ENCODE peak calls at places on chromosome 6, in six cellular contexts. P, R, D, M, L and A are unnamed samples.

GRCh38 chr6:6392214-6393068 is 72.0 kb upstream of the F13A1 start:
- DNase-seq in P (no peak), R (no peak), D (no peak), M (peak; percentile 88), L (no peak), A (no peak)

GRCh38 chr6:27591660-27592059 is 118.8 kb upstream of the ZNF184 start:
- DNase-seq in P (peak; percentile 79), R (no peak), D (peak; percentile 68), M (no peak), L (peak; percentile 60), A (no peak)

GRCh38 chr6:43923376-43924221 is 153.6 kb downstream of the VEGFA start:
- DNase-seq in P (no peak), R (no peak), D (no peak), M (no peak), L (peak; percentile 73), A (no peak)

GRCh38 chr6:122491915-122492537 is 20.4 kb upstream of the SERINC1 start:
- DNase-seq in P (peak; percentile 83), R (peak; percentile 70), D (peak; percentile 13), M (peak; percentile 63), L (peak; percentile 80), A (peak; percentile 71)

GRCh38 chr6:21450628-21451027 is 142.9 kb upstream of the SOX4 start:
- DNase-seq in P (no peak), R (no peak), D (no peak), M (no peak), L (no peak), A (no peak)

GRCh38 chr6:7389162-7389450 is 436 bp downstream of the CAGE1 start:
- DNase-seq in P (no peak), R (no peak), D (no peak), M (no peak), L (peak; percentile 58), A (no peak)

GRCh38 chr6:43389713-43390265 is 20.3 kb upstream of the ZNF318 start:
- DNase-seq in P (no peak), R (no peak), D (no peak), M (no peak), L (no peak), A (no peak)

GRCh38 chr6:87815449-87815848 is 113.4 kb upstream of the AKIRIN2 start:
- DNase-seq in P (no peak), R (no peak), D (no peak), M (no peak), L (no peak), A (no peak)

GRCh38 chr6:65701325-65701724 is 5.7 kb downstream of the EYS start:
- DNase-seq in P (no peak), R (no peak), D (no peak), M (no peak), L (no peak), A (no peak)

GRCh38 chr6:27924179-27924578 is 12.0 kb upstream of the OR2B2 start:
- DNase-seq in P (no peak), R (no peak), D (no peak), M (no peak), L (no peak), A (no peak)

GRCh38 chr6:169222126-169222525 is 31.5 kb downstream of the THBS2 start:
- DNase-seq in P (no peak), R (peak; percentile 2), D (no peak), M (no peak), L (no peak), A (no peak)

GRCh38 chr6:148565321-148565926 is 181.4 kb upstream of the UST start:
- DNase-seq in P (no peak), R (no peak), D (no peak), M (no peak), L (no peak), A (no peak)

GRCh38 chr6:16209539-16209938 is 28.8 kb upstream of the GMPR start:
- DNase-seq in P (no peak), R (no peak), D (no peak), M (no peak), L (no peak), A (no peak)

GRCh38 chr6:2841264-2842138 is at the start of gene SERPINB1:
- DNase-seq in P (peak; percentile 98), R (peak; percentile 82), D (peak; percentile 93), M (no peak), L (peak; percentile 83), A (peak; percentile 18)

GRCh38 chr6:49787176-49787575 is at the start of gene PGK2:
- DNase-seq in P (peak; percentile 88), R (no peak), D (peak; percentile 11), M (peak; percentile 7), L (peak; percentile 33), A (peak; percentile 14)

GRCh38 chr6:7086488-7086887 is 21.3 kb upstream of the RREB1 start:
- DNase-seq in P (no peak), R (no peak), D (no peak), M (no peak), L (no peak), A (peak; percentile 68)

GRCh38 chr6:110944681-110945151 is 13.8 kb upstream of the GTF3C6 start:
- DNase-seq in P (no peak), R (no peak), D (no peak), M (no peak), L (peak; percentile 89), A (no peak)

GRCh38 chr6:14270925-14271791 is 153.6 kb downstream of the CD83 start:
- DNase-seq in P (no peak), R (no peak), D (no peak), M (no peak), L (peak; percentile 99), A (no peak)

GRCh38 chr6:39040080-39040673 is 8.4 kb upstream of the GLP1R start:
- DNase-seq in P (no peak), R (no peak), D (no peak), M (no peak), L (no peak), A (no peak)

DNA sequence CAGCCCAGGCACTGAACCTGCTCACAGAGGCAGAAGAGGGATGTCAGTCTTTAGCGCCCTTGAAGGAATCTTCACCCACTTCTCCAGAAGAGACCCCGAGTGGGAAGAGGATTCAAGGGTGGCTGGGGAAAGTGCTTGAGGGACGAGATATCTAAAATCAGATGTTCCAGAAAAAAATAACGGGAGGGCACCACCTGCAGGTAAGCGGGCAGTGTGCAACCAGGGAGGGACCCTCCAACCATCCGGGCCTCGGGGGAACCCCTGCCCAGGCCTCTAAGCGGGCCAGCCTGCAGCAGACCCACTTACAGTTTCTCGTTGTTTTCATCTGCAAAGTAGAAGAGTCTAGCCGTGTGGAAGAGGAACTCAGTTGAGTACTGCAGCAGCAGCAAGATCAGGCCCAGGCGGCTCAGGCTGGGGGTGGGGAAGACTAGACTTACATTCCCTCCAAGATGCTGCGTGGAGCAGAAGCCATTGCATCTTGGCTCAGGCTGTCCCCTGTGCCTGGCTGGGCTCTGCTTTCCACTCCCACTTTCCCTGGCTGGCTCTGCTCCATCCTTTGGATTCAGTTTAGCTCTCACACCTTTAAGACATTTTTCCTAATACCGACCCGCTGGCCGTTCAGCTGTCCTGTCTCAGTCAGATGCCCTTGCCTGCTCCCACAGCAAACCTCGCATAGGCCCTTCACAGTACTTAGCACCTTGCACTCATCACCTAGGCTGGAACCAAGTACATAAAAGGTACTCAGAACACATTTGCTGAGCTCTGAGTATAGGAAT is 70.9 kb downstream of the TRAM2 start:
- DNase-seq in P (peak; percentile 38), R (peak; percentile 43), D (no peak), M (peak; percentile 46), L (no peak), A (no peak)
- TF ChIP-seq CTCF in P (peak; percentile 51), R (no peak), D (peak; percentile 43), M (peak; percentile 74), L (peak; percentile 27), A (peak; percentile 9)

DNA sequence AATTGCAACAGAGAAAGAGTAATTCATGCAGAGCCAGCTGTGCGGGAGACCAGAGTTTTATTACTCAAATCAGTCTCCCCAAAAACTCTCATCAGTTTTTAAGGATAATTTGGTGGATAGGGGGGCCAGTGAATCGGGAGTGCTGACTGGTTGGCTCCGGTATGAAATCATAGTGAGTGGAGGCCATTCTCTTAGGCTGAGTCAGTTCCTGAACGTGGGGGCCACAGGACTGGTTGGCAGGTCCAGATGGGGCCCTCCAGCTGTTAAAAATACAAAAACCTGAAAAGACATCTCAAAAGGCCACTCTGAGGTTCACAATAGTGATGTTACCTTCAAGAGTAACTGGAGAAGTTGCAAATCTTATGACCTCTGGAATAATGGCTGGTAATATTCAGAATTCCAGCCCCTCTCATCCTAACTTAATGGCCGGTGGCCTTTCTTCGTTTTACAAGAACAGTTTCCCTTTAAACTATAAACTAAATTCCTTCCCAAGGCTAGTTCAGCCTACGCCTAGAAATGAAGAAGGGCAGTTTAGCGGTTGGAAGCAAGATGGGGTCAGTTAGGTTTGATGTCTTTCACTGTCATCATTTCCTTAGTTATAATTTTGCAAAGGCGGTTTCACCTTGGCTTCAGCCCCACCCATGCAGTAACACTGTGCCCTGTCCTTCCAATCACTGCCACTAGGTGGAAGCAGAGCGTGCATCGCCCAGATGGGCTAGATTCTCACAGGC is 6.8 kb upstream of the MICA start:
- DNase-seq in P (peak; percentile 84), R (peak; percentile 68), D (peak; percentile 78), M (peak; percentile 76), L (peak; percentile 93), A (peak; percentile 81)
- TF ChIP-seq EZH2phosphoT487 in P (no peak), R (no peak), D (no peak), M (no peak), L (no peak), A (no peak)

GRCh38 chr6:151617539-151617938 is 123.7 kb downstream of the CCDC170 start:
- DNase-seq in P (no peak), R (no peak), D (no peak), M (no peak), L (peak; percentile 4), A (no peak)

GRCh38 chr6:151616091-151616513 is 122.3 kb downstream of the CCDC170 start:
- DNase-seq in P (peak; percentile 60), R (peak; percentile 3), D (peak; percentile 5), M (no peak), L (no peak), A (no peak)

GRCh38 chr6:151618717-151619116 is 124.9 kb downstream of the CCDC170 start:
- DNase-seq in P (no peak), R (no peak), D (no peak), M (no peak), L (no peak), A (no peak)

GRCh38 chr6:151614630-151615029 is 120.8 kb downstream of the CCDC170 start:
- DNase-seq in P (no peak), R (no peak), D (no peak), M (no peak), L (no peak), A (no peak)

GRCh38 chr6:151616600-151616999 is 122.8 kb downstream of the CCDC170 start:
- DNase-seq in P (no peak), R (no peak), D (no peak), M (no peak), L (no peak), A (no peak)
- H2AFZ ChIP-seq in P (no peak overlapping the region), R (no peak overlapping the region), D (no peak overlapping the region), M (no peak overlapping the region), L (no peak overlapping the region), A (no peak overlapping the region)

DNA sequence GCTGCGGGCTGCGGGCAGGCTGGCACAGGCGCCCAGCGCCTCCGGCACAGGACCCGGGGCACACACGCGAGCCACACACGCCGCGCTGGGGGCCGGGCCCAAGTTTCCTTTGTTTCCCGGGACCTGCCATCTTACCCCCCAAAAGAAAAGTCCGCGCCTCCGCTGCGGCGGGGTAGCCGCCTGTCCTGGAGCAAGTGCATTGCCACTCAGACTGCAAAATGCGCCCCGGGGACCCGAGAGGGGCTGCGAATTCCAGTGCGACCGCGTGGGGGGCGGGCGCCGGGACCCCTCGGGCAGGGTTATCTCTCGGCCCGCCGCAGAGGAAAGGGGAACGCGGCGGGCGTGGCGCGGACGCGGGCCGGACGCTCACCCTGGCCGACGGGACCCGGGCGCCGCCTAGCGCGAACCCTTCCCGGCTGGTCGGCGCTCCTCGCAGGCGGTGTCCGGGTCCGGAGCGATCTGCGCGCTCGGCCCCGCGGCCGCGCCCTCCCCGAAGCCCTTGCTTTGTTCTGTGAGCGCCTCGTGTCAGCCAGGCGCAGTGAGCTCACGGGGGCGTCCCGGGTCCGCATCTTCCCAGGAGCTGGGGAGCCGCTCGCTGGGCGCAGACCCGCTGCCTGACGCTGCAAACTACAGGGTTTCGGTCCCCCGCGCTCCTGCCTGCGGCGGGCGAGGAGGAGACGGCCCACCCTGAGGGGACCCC is 620 bp upstream of the CD24 start:
- DNase-seq in P (peak; percentile 68), R (peak; percentile 76), D (peak; percentile 83), M (peak; percentile 84), L (peak; percentile 60), A (peak; percentile 11)
- TF ChIP-seq CTCF in P (no peak), R (no peak), D (peak; percentile 38), M (peak; percentile 55), L (no peak), A (no peak)